ENCODE peak calls at places on chromosome 11, in five cellular contexts. V is GM23248, Z is fibroblast of lung, F is prostate gland, I is cardiac muscle cell. W is an unnamed sample.

GRCh38 chr11:105618343-105618955 is 8.6 kb downstream of the GRIA4 start:
- DNase-seq in Z (no peak), I (no peak), F (no peak), V (no peak), W (no peak)

GRCh38 chr11:65588199-65589054 is 7.2 kb downstream of the KCNK7 start:
- DNase-seq in I (peak; percentile 71), F (peak; percentile 44), Z (peak; percentile 29), V (peak; percentile 64), W (peak; percentile 70)

GRCh38 chr11:31355817-31356216 is 13.7 kb downstream of the DCDC1 start:
- DNase-seq in I (no peak), F (no peak), Z (no peak), V (no peak), W (no peak)

GRCh38 chr11:61488651-61489291 is 19.8 kb upstream of the LRRC10B start:
- DNase-seq in V (peak; percentile 38), I (peak; percentile 42), F (peak; percentile 39), Z (peak; percentile 23), W (peak; percentile 39)

GRCh38 chr11:93850585-93851018 is at the start of gene VSTM5:
- DNase-seq in I (no peak), V (no peak), F (no peak), Z (no peak), W (no peak)

GRCh38 chr11:9146477-9146876 is 55.1 kb upstream of the SCUBE2 start:
- DNase-seq in I (no peak), F (no peak), Z (no peak), V (no peak), W (no peak)

GRCh38 chr11:134423106-134423505 is 11.1 kb upstream of the B3GAT1 start:
- DNase-seq in I (no peak), Z (no peak), F (no peak), V (no peak), W (no peak)

GRCh38 chr11:15697437-15698236 is 582.9 kb downstream of the INSC start:
- DNase-seq in I (no peak), V (no peak), Z (no peak), F (no peak), W (no peak)

GRCh38 chr11:65425105-65425970 is 2.7 kb downstream of the NEAT1 start:
- DNase-seq in V (peak; percentile 89), I (no peak), F (no peak), Z (peak; percentile 83), W (peak; percentile 62)

GRCh38 chr11:47415949-47416472 is 7.6 kb downstream of the SLC39A13 start:
- DNase-seq in F (peak; percentile 74), I (no peak), Z (peak; percentile 95), V (peak; percentile 97), W (peak; percentile 90)

GRCh38 chr11:102411142-102411541 is 41.4 kb downstream of the TMEM123 start:
- DNase-seq in F (no peak), V (no peak), I (no peak), Z (no peak), W (no peak)

GRCh38 chr11:31397239-31397834 is 27.7 kb downstream of the DNAJC24 start:
- DNase-seq in I (peak; percentile 34), V (peak; percentile 49), Z (no peak), F (no peak), W (no peak)

GRCh38 chr11:100872951-100873350 is 185.9 kb downstream of the ARHGAP42 start:
- DNase-seq in V (peak; percentile 12), Z (peak; percentile 48), F (no peak), I (no peak), W (no peak)

GRCh38 chr11:64262271-64263002 is 11.1 kb downstream of the PLCB3 start:
- DNase-seq in I (no peak), Z (no peak), V (no peak), F (no peak), W (no peak)

GRCh38 chr11:65388731-65389130 is 2.3 kb downstream of the FRMD8 start:
- DNase-seq in F (no peak), I (no peak), Z (no peak), V (peak; percentile 43), W (no peak)

DNA sequence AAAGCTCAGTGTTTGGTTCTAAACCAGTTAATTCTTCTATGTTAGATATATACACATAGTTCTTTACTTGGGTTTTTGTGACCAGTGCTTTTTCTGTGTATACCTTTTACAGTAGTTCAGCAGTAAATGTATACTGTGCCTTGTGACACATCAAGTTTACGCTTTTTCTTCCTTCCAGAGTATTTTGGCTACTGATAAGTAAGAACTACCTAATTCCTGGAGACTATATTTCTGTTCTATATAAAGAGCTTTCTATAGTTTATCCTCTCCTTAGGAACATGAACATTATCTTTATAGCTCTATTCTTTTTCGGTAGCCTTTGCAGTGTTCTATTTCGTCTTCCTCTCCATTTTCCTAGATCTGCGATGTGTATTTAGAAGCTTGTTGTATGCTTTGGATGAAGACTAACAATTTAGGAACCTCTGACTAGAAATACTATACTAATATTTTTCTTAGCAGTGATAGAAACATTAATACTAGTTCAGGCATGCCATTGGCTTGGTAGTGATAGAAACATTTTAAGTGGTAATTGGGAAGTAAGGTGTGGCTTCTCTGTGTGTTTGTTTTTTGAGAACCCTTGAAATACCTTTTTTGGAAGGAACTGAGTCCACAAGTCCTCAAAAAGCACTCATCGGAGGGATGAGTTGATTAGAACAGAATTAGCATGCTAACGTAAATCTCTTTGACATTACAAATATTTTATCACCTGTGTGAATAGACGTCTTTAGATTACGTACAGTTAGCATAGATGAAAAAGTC is 74.6 kb downstream of the ARHGEF12 start:
- DNase-seq in F (no peak), I (no peak), Z (no peak), V (no peak), W (no peak)
- H3K4me1 ChIP-seq in F (no peaks in the 10 kb centered on the region), I (no peaks in the 10 kb centered on the region), Z (peaks cover 5% of the 10 kb centered on the region), V (peaks cover 24% of the 10 kb centered on the region), W (no peaks in the 10 kb centered on the region)

GRCh38 chr11:7577226-7577882 is 63.6 kb downstream of the PPFIBP2 start:
- DNase-seq in Z (peak; percentile 10), V (peak; percentile 55), I (no peak), F (no peak), W (peak; percentile 61)
- H3K4me1 ChIP-seq in Z (peaks cover 45% of the 10 kb centered on the region), V (peaks cover 61% of the 10 kb centered on the region), I (peaks cover 36% of the 10 kb centered on the region), F (peaks cover 17% of the 10 kb centered on the region), W (peaks cover 24% of the 10 kb centered on the region)

GRCh38 chr11:34649597-34649996 is 28.7 kb downstream of the EHF start:
- DNase-seq in I (no peak), Z (no peak), F (no peak), V (no peak), W (no peak)

GRCh38 chr11:34648036-34648435 is 27.1 kb downstream of the EHF start:
- DNase-seq in I (no peak), F (no peak), V (no peak), Z (no peak), W (no peak)

GRCh38 chr11:34651551-34651950 is 30.7 kb downstream of the EHF start:
- DNase-seq in I (peak; percentile 33), F (no peak), V (no peak), Z (peak; percentile 37), W (no peak)

GRCh38 chr11:34652191-34652958 is 31.5 kb downstream of the EHF start:
- DNase-seq in F (no peak), I (no peak), Z (peak; percentile 40), V (no peak), W (no peak)

DNA sequence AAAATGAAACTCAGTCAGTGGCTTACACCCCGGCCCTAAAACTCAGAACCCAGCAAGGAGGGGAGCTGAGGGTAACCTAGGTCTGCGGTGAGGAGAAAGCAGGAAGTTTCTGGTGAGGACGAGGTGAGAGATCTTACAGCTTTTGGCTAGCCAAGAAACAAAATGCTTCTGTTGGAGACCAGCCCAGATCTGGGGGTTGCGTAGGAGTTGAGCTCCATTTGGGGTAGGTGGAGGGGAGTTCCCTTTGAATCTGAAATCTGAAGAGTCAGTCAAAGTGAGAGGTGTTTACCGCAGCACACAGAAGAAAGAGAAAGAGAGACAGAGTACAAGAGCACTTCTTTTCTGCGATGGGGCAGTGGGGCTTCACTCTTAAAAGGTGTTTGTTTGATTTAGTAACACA is 29.6 kb downstream of the EHF start:
- DNase-seq in V (no peak), Z (peak; percentile 90), I (no peak), F (no peak), W (no peak)
- H3K4me1 ChIP-seq in V (peaks cover 22% of the 10 kb centered on the region), Z (peaks cover 16% of the 10 kb centered on the region), I (no peaks in the 10 kb centered on the region), F (peaks cover 37% of the 10 kb centered on the region), W (no peaks in the 10 kb centered on the region)

DNA sequence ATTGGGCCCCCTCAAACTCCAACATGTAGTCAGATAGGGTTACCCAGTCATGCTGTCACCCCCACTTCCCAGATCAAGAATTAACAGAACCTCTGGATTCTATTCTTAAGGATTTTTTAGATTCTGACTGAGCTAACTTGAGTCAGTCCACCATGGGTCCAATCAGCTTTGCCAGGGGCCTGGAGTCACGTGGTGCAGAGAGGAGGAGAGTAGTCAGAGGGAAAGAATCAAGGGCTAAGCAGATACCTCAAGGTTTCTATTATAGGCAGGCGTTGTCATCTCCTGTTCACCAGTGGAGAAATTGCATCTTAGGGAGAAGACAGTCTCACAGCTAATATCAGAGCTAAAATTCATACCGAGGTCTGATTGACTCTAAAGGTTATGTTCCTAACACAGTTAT is 28.2 kb downstream of the FZD4 start:
- DNase-seq in F (no peak), V (peak; percentile 35), Z (no peak), I (no peak), W (no peak)
- H3K4me1 ChIP-seq in F (no peaks in the 10 kb centered on the region), V (peaks cover 13% of the 10 kb centered on the region), Z (peaks cover 4% of the 10 kb centered on the region), I (peaks cover 13% of the 10 kb centered on the region), W (no peaks in the 10 kb centered on the region)

GRCh38 chr11:57776577-57776976 is 15.0 kb downstream of the CTNND1 start:
- DNase-seq in Z (no peak), V (no peak), I (no peak), F (no peak), W (no peak)
- H3K4me1 ChIP-seq in Z (peaks cover 31% of the 10 kb centered on the region), V (peaks cover 61% of the 10 kb centered on the region), I (peaks cover 78% of the 10 kb centered on the region), F (peaks cover 47% of the 10 kb centered on the region), W (peaks cover 35% of the 10 kb centered on the region)

DNA sequence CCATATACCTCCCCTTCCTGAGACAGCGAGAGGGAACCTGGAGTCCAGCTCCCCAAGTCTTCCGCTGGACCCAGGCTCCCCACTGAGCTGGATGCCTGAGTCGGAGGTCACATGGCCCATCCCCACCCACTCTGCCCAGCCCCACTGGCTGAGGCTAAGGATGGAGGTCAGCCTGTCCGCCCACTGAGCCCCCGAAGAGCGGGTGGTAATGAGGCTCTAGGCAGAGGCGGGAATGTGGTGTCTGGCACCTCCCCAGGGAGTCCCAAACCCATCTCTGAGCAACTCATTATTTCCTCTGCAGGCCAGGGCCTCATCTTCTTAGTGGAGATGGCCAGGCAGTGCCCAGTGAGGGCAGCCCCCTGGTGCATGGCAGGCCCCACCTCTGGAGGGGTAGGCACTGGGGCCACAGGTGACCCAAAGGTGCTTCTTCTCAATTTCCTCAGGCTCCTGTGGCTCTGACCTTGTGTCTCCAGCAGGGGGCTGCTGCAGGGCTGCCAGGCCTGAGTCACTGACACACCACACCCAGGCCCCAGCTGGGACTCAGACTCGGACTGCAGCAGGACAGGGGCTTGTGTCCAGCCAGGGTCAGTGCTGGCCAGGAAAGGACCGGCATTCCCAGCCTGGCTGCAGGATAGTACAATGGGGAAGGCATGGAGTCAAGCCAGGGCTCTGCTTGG is 10.2 kb upstream of the PDE2A start:
- DNase-seq in F (peak; percentile 25), I (peak; percentile 76), Z (peak; percentile 58), V (peak; percentile 89), W (peak; percentile 68)
- H3K4me1 ChIP-seq in F (no peaks in the 10 kb centered on the region), I (no peaks in the 10 kb centered on the region), Z (peaks cover 13% of the 10 kb centered on the region), V (peaks cover 28% of the 10 kb centered on the region), W (no peaks in the 10 kb centered on the region)

GRCh38 chr11:27460571-27460970 is 12.0 kb downstream of the LGR4 start:
- DNase-seq in I (no peak), F (no peak), V (no peak), Z (no peak), W (no peak)
- H3K4me1 ChIP-seq in I (peaks cover 38% of the 10 kb centered on the region), F (no peaks in the 10 kb centered on the region), V (peaks cover 51% of the 10 kb centered on the region), Z (peaks cover 7% of the 10 kb centered on the region), W (no peaks in the 10 kb centered on the region)

W was measured in uterus.